ENCODE peak calls at places on chromosomes 12 and 14, in seven cellular contexts. One of them, this sample, is unnamed.

GRCh38 chr12:114767906-114768697 is 84.1 kb upstream of the TBX3 start:
- DNase-seq in type B pancreatic cell: no peak
- DNase-seq in omental fat pad: no peak
- DNase-seq in IMR-90: peak
- DNase-seq in heart left ventricle: no peak
- DNase-seq in A549: peak
- DNase-seq in PC-3: peak
- DNase-seq in this sample: no peak

GRCh38 chr14:68474741-68475140 is 318.1 kb downstream of the ZFP36L1 start:
- DNase-seq in omental fat pad: no peak
- DNase-seq in IMR-90: no peak
- DNase-seq in heart left ventricle: no peak
- DNase-seq in type B pancreatic cell: no peak
- DNase-seq in A549: no peak
- DNase-seq in PC-3: peak
- DNase-seq in this sample: no peak

GRCh38 chr14:75427482-75428229 is at the start of gene JDP2:
- DNase-seq in PC-3: peak
- DNase-seq in type B pancreatic cell: peak
- DNase-seq in IMR-90: peak
- DNase-seq in omental fat pad: peak
- DNase-seq in heart left ventricle: peak
- DNase-seq in A549: peak
- DNase-seq in this sample: peak

GRCh38 chr12:100554608-100555077 is 18.8 kb upstream of the GAS2L3 start:
- DNase-seq in IMR-90: peak
- DNase-seq in omental fat pad: no peak
- DNase-seq in PC-3: peak
- DNase-seq in heart left ventricle: no peak
- DNase-seq in A549: peak
- DNase-seq in type B pancreatic cell: no peak
- DNase-seq in this sample: peak

GRCh38 chr14:88352299-88353097 is 29.4 kb upstream of the KCNK10 start:
- DNase-seq in PC-3: peak
- DNase-seq in heart left ventricle: no peak
- DNase-seq in A549: no peak
- DNase-seq in type B pancreatic cell: no peak
- DNase-seq in IMR-90: peak
- DNase-seq in omental fat pad: no peak
- DNase-seq in this sample: no peak

GRCh38 chr14:90274808-90275454 is 18.6 kb downstream of the PSMC1 start:
- DNase-seq in omental fat pad: no peak
- DNase-seq in PC-3: no peak
- DNase-seq in A549: no peak
- DNase-seq in IMR-90: peak
- DNase-seq in type B pancreatic cell: no peak
- DNase-seq in heart left ventricle: peak
- DNase-seq in this sample: no peak

GRCh38 chr14:61227893-61228591 is 53.1 kb downstream of the TMEM30B start:
- DNase-seq in PC-3: no peak
- DNase-seq in IMR-90: no peak
- DNase-seq in omental fat pad: no peak
- DNase-seq in heart left ventricle: no peak
- DNase-seq in type B pancreatic cell: no peak
- DNase-seq in A549: no peak
- DNase-seq in this sample: no peak

GRCh38 chr12:85279449-85280137 is 427 bp upstream of the ALX1 start:
- DNase-seq in type B pancreatic cell: no peak
- DNase-seq in heart left ventricle: no peak
- DNase-seq in omental fat pad: no peak
- DNase-seq in PC-3: no peak
- DNase-seq in IMR-90: no peak
- DNase-seq in A549: no peak
- DNase-seq in this sample: peak

GRCh38 chr14:33475623-33476022 is 475.3 kb downstream of the EGLN3 start:
- DNase-seq in heart left ventricle: no peak
- DNase-seq in type B pancreatic cell: no peak
- DNase-seq in PC-3: peak
- DNase-seq in omental fat pad: no peak
- DNase-seq in A549: peak
- DNase-seq in IMR-90: no peak
- DNase-seq in this sample: peak

GRCh38 chr12:54017845-54018607 is 9.2 kb downstream of the HOXC8 start:
- DNase-seq in A549: peak
- DNase-seq in IMR-90: peak
- DNase-seq in omental fat pad: no peak
- DNase-seq in PC-3: peak
- DNase-seq in type B pancreatic cell: no peak
- DNase-seq in heart left ventricle: peak
- DNase-seq in this sample: peak

GRCh38 chr14:77039285-77040058 is 11.0 kb upstream of the IRF2BPL start:
- DNase-seq in heart left ventricle: no peak
- DNase-seq in A549: no peak
- DNase-seq in omental fat pad: no peak
- DNase-seq in type B pancreatic cell: no peak
- DNase-seq in PC-3: no peak
- DNase-seq in IMR-90: peak
- DNase-seq in this sample: no peak

GRCh38 chr12:62933220-62933870 is 1.6 kb downstream of the PPM1H start:
- DNase-seq in omental fat pad: no peak
- DNase-seq in type B pancreatic cell: no peak
- DNase-seq in IMR-90: no peak
- DNase-seq in heart left ventricle: peak
- DNase-seq in PC-3: peak
- DNase-seq in A549: peak
- DNase-seq in this sample: peak

GRCh38 chr14:54682578-54682977 is 115.7 kb downstream of the SAMD4A start:
- DNase-seq in A549: no peak
- DNase-seq in heart left ventricle: no peak
- DNase-seq in IMR-90: no peak
- DNase-seq in type B pancreatic cell: no peak
- DNase-seq in PC-3: no peak
- DNase-seq in omental fat pad: no peak
- DNase-seq in this sample: no peak

GRCh38 chr12:121916719-121917118 is 1.7 kb upstream of the CFAP251 start:
- DNase-seq in heart left ventricle: no peak
- DNase-seq in PC-3: peak
- DNase-seq in IMR-90: peak
- DNase-seq in omental fat pad: no peak
- DNase-seq in type B pancreatic cell: no peak
- DNase-seq in A549: peak
- DNase-seq in this sample: peak

GRCh38 chr12:79655036-79655435 is 35.7 kb downstream of the PAWR start:
- DNase-seq in A549: no peak
- DNase-seq in type B pancreatic cell: no peak
- DNase-seq in heart left ventricle: no peak
- DNase-seq in PC-3: no peak
- DNase-seq in omental fat pad: no peak
- DNase-seq in IMR-90: no peak
- DNase-seq in this sample: no peak

GRCh38 chr12:38120438-38120837 is 196.1 kb upstream of the ALG10B start:
- DNase-seq in heart left ventricle: no peak
- DNase-seq in type B pancreatic cell: no peak
- DNase-seq in omental fat pad: no peak
- DNase-seq in A549: no peak
- DNase-seq in PC-3: no peak
- DNase-seq in IMR-90: no peak
- DNase-seq in this sample: no peak

GRCh38 chr12:84077692-84078091 is 834.9 kb downstream of the SLC6A15 start:
- DNase-seq in A549: no peak
- DNase-seq in type B pancreatic cell: no peak
- DNase-seq in IMR-90: peak
- DNase-seq in PC-3: no peak
- DNase-seq in heart left ventricle: no peak
- DNase-seq in omental fat pad: no peak
- DNase-seq in this sample: no peak

GRCh38 chr12:5188413-5188930 is 144.8 kb downstream of the KCNA5 start:
- DNase-seq in type B pancreatic cell: no peak
- DNase-seq in heart left ventricle: no peak
- DNase-seq in PC-3: no peak
- DNase-seq in IMR-90: no peak
- DNase-seq in A549: no peak
- DNase-seq in omental fat pad: no peak
- DNase-seq in this sample: no peak

DNA sequence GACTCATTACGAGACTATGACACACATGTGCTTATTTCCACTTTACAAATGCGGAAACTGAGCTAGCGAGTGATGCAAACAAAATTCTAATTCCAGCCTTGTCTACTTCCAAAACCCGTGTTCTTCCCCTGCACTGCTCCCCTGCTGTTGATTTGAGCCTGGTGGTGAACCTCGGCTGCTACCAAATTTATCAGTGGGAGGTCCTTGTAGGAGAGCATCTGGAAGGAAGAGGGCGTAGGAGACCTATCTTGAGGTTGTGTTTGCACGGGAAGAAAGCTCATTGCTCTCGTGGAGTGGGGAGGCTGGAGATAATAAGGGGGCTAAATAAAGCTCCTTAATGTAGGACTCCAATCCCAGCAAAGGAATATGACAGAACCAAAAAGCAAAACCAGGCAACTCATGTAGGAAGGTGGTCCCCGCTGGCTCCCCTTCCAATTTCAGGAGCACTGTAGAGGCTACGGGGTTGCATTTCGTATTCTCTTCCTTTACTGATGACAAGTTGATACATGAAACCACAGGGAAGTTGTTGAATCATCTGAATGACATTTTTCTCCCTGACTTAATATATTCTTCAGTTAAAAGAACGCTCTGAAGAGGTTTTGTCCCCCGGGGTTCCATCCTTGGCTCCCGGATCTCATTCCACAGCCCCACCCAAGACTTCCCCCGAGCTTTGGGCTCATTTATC is 52.6 kb downstream of the FZD10 start:
- DNase-seq in PC-3: no peak
- DNase-seq in A549: no peak
- DNase-seq in heart left ventricle: no peak
- DNase-seq in IMR-90: no peak
- DNase-seq in type B pancreatic cell: no peak
- DNase-seq in omental fat pad: no peak
- DNase-seq in this sample: no peak
- TF ChIP-seq CTCF in PC-3: no peak
- TF ChIP-seq CTCF in A549: no peak
- TF ChIP-seq CTCF in heart left ventricle: no peak
- TF ChIP-seq CTCF in IMR-90: no peak
- TF ChIP-seq CTCF in type B pancreatic cell: no peak
- TF ChIP-seq CTCF in omental fat pad: no peak
- TF ChIP-seq CTCF in this sample: no peak

DNA sequence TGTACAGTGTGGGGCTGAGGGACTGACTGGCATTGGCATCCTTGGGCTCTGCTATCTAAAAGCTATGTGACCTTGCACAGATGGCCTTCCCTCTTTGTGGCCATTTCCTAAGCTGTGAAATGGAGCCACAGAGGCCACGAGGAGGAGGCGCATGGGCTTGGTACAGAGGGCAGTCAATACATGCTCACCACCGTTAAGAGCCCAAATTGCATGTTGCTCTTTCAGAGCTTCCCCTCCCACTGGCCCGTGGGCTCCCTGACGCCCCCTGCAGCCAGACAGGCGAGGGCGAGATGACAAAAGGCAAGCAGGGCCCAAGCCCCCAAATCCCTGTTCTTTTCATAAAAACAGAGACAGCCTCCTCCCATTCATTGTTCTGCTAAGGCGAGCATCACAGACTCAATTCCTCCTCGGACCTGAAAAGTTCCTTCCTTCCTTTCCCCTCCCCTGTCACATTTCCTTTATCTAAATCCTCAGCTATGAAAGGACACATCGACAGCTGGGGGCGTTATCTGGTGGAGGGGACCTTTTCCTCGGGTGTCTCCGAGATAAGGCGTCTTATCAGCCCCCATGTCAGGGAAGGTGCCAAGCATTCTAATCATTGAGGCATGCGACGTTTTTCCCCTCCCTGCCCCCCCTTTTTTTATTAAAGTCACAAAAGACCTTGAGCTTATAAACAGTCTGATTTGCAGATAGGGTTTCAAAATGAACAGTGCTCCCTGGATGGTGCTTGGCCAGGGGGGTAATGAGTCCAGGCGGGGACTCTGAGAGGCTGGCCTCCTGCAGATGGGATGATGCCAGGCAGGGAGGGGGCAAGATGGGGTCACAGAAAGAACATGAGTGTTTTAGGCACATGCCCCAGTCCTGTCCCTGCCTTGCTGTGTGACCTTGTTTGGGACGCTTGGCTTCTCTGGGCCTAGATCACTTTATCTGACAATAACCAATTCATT is 26.4 kb downstream of the FAM222A start:
- DNase-seq in PC-3: no peak
- DNase-seq in omental fat pad: no peak
- DNase-seq in heart left ventricle: peak
- DNase-seq in A549: no peak
- DNase-seq in IMR-90: no peak
- DNase-seq in type B pancreatic cell: no peak
- DNase-seq in this sample: peak
- TF ChIP-seq CTCF in PC-3: peak
- TF ChIP-seq CTCF in omental fat pad: no peak
- TF ChIP-seq CTCF in heart left ventricle: no peak
- TF ChIP-seq CTCF in A549: no peak
- TF ChIP-seq CTCF in IMR-90: peak
- TF ChIP-seq CTCF in type B pancreatic cell: peak
- TF ChIP-seq CTCF in this sample: no peak

DNA sequence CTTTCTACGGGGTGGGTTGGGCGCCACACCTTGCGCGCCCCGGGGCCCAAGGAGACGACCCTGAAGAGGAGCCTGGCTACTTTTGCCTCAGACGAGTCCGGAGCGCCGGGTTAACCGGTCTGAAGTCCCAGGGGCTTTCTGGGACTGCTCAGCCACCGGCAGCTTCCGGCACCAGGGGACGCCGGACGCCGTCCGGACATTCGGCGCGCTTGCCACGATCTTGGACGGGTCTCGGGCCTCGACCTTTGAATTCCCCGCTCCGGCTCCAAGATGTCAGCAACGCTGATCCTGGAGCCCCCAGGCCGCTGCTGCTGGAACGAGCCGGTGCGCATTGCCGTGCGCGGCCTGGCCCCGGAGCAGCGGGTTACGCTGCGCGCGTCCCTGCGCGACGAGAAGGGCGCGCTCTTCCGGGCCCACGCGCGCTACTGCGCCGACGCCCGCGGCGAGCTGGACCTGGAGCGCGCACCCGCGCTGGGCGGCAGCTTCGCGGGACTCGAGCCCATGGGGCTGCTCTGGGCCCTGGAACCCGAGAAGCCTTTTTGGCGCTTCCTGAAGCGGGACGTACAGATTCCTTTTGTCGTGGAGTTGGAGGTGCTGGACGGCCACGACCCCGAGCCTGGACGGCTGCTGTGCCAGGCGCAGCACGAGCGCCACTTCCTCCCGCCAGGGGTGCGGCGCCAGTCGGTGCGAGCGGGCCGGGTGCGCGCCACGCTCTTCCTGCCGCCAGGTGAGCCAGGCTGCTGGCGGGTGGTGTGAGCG is at the start of gene ACOT4:
- DNase-seq in A549: peak
- DNase-seq in type B pancreatic cell: no peak
- DNase-seq in heart left ventricle: peak
- DNase-seq in PC-3: peak
- DNase-seq in omental fat pad: no peak
- DNase-seq in IMR-90: peak
- DNase-seq in this sample: peak
- TF ChIP-seq CTCF in A549: peak
- TF ChIP-seq CTCF in type B pancreatic cell: peak
- TF ChIP-seq CTCF in heart left ventricle: no peak
- TF ChIP-seq CTCF in PC-3: peak
- TF ChIP-seq CTCF in omental fat pad: no peak
- TF ChIP-seq CTCF in IMR-90: no peak
- TF ChIP-seq CTCF in this sample: no peak

GRCh38 chr14:39581474-39581873 is 149.2 kb upstream of the FBXO33 start:
- DNase-seq in heart left ventricle: no peak
- DNase-seq in omental fat pad: no peak
- DNase-seq in A549: no peak
- DNase-seq in IMR-90: no peak
- DNase-seq in PC-3: peak
- DNase-seq in type B pancreatic cell: no peak
- DNase-seq in this sample: no peak
- TF ChIP-seq CTCF in heart left ventricle: no peak
- TF ChIP-seq CTCF in omental fat pad: no peak
- TF ChIP-seq CTCF in A549: peak
- TF ChIP-seq CTCF in IMR-90: no peak
- TF ChIP-seq CTCF in PC-3: peak
- TF ChIP-seq CTCF in type B pancreatic cell: peak
- TF ChIP-seq CTCF in this sample: no peak

This sample was measured in endothelial cell.